ENCODE peak calls at places on chromosomes 6 and 20, in six cellular contexts. Y, Q, S, R, A and W are unnamed samples.

GRCh38 chr6:45895569-45895968 is 120.1 kb downstream of the CLIC5 start:
- DNase-seq in Y (no peak), Q (no peak), S (no peak), R (no peak), A (no peak), W (no peak)

GRCh38 chr20:23273776-23274175 is 76.8 kb upstream of the NXT1 start:
- DNase-seq in Y (no peak), Q (no peak), S (no peak), R (no peak), A (no peak), W (no peak)

GRCh38 chr6:133277228-133277894 is 36.2 kb downstream of the EYA4 start:
- DNase-seq in Y (no peak), Q (no peak), S (no peak), R (no peak), A (no peak), W (no peak)

GRCh38 chr6:35059606-35060355 is 81.4 kb downstream of the TCP11 start:
- DNase-seq in Y (no peak), Q (no peak), S (no peak), R (no peak), A (no peak), W (no peak)

GRCh38 chr6:133160531-133160930 is 80.6 kb upstream of the EYA4 start:
- DNase-seq in Y (no peak), Q (no peak), S (peak), R (no peak), A (no peak), W (no peak)

GRCh38 chr6:107114213-107114871 is 973 bp downstream of the BEND3 start:
- DNase-seq in Y (peak), Q (peak), S (peak), R (peak), A (peak), W (peak)

GRCh38 chr6:36598739-36599318 is 4.7 kb downstream of the SRSF3 start:
- DNase-seq in Y (no peak), Q (peak), S (no peak), R (no peak), A (no peak), W (no peak)

GRCh38 chr20:37570419-37570818 is 42.7 kb upstream of the BLCAP start:
- DNase-seq in Y (no peak), Q (no peak), S (no peak), R (no peak), A (no peak), W (no peak)

GRCh38 chr6:133756046-133756445 is 132.9 kb upstream of the TCF21 start:
- DNase-seq in Y (no peak), Q (no peak), S (peak), R (peak), A (no peak), W (no peak)

GRCh38 chr6:100719883-100720682 is 161.0 kb downstream of the ASCC3 start:
- DNase-seq in Y (no peak), Q (no peak), S (peak), R (peak), A (no peak), W (no peak)
- TF ChIP-seq CTCF in Y (peak), Q (no peak), S (peak), R (peak), A (peak), W (no peak)

GRCh38 chr6:144331610-144332009 is 46.5 kb downstream of the UTRN start:
- DNase-seq in Y (peak), Q (no peak), S (no peak), R (peak), A (no peak), W (no peak)
- TF ChIP-seq CTCF in Y (no peak), Q (no peak), S (no peak), R (no peak), A (no peak), W (no peak)

DNA sequence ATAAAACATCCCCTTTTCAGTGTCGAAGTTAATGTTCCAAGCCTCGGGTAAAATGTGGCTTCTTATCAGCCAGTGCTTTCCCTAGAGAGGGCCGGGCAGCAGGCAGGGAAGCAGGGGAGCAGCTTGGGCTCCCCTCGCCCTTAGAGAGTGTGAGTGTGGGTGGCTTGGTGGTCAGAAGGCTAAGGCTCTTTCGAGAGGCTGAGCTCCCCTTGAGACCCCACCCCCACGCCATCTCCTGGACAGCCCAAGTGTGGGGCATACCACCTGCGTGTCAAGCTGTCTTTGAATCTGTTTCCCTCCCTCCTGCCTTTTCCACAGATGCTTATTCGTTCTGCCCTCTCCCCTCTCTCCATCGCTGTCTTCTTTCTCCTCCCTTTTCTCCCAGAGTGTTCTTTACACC is 95.1 kb upstream of the FOXP4 start:
- DNase-seq in Y (no peak), Q (no peak), S (no peak), R (no peak), A (no peak), W (no peak)
- TF ChIP-seq CTCF in Y (no peak), Q (no peak), S (no peak), R (peak), A (no peak), W (no peak)

DNA sequence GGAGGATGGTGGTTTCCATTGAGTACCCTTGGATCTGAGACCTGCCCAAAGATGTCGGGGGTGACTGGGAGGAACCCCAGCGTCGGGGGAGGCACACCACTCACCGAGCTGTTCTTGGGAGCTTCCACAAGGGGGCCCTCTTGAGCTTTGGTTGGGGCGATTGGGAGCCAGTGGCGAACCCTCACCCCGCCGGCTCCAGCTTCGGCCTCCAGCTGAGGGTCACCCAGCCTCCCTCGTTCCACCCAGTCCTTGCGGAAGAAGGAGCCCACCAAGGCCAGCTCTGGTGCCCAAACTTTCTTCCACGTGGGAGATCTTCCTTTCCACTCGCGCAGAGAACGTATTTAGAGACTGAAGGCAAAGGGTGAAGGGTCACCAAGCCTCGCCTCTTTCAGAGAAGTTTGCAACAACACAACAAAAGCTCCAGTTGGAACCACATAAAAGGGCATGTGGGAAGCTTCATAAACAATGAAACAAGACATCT is 33.6 kb downstream of the APCDD1L start:
- DNase-seq in Y (no peak), Q (peak), S (peak), R (peak), A (no peak), W (no peak)
- TF ChIP-seq CTCF in Y (peak), Q (no peak), S (peak), R (peak), A (peak), W (peak)

DNA sequence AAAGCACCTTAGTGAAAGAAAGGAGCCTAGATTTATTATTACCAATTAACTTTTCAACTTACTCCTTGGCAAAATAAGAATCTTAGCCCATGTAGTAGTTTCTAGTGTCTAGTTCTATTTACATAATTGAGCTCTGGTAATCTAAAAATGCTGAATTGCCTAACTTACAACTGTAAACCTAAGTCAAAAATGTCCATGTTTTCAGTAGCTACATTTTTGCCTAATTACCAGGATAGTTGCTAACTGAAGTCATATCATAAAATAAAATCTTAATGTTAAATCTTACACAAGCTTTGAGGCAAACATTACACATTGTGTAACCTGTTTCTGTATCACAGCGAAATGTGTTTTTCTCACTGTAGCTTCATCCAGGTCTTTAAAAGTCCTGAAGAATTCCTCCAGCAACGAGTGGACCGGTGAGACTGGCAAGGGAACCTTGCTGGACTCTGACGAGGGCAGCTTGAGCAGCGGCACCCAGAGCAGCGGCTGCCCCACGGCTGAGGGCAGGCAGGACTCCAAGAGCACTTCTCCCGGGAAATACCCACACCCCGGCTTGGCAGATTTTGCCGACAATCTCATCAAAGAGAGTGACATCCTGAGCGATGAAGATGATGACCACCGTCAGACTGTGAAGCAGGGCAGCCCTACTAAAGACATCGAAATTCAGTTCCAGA is 7.6 kb upstream of the CLDN20 start:
- DNase-seq in Y (no peak), Q (no peak), S (no peak), R (no peak), A (no peak), W (no peak)
- TF ChIP-seq CTCF in Y (no peak), Q (no peak), S (no peak), R (no peak), A (no peak), W (no peak)

GRCh38 chr6:129251669-129252376 is 368.9 kb downstream of the LAMA2 start:
- DNase-seq in Y (peak), Q (no peak), S (peak), R (peak), A (no peak), W (no peak)
- TF ChIP-seq CTCF in Y (peak), Q (peak), S (peak), R (peak), A (peak), W (peak)

GRCh38 chr6:28839443-28840120 is 84.2 kb downstream of the TRIM27 start:
- DNase-seq in Y (no peak), Q (no peak), S (no peak), R (no peak), A (no peak), W (no peak)

GRCh38 chr6:28838289-28838633 is 85.5 kb downstream of the TRIM27 start:
- DNase-seq in Y (peak), Q (peak), S (peak), R (peak), A (peak), W (peak)

GRCh38 chr6:28838634-28839442 is 84.9 kb downstream of the TRIM27 start:
- DNase-seq in Y (peak), Q (peak), S (peak), R (peak), A (peak), W (peak)

DNA sequence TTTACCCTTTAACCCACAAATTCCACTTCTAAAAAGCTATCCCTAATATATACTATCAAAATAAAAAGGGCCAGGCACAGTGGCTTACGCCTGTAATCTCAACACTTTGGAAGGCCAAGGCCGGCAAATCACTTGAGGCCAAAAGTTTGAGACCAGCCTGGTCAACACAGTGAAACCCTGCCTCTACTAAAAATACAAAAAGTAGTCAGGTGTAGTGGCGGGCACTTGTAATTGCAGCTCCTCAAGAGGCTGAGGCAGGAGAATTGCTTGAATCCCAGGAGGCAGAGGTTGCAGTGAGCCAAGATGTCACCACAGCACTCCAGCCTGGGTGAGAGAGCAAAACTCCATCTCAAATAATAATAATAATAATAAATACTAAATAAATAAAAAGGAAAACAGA is 82.5 kb downstream of the TRIM27 start:
- DNase-seq in Y (no peak), Q (no peak), S (no peak), R (no peak), A (no peak), W (no peak)
- TF ChIP-seq CTCF in Y (no peak), Q (no peak), S (no peak), R (no peak), A (no peak), W (no peak)